ENCODE peak calls at places on chromosomes 11 and 22, in four cellular contexts. Y is fibroblast of lung, S is GM20000, U is kidney. Z is an unnamed sample.

GRCh38 chr11:68372625-68373024 is 60.2 kb downstream of the LRP5 start:
- DNase-seq in Y (no peak), S (no peak), U (no peak), Z (no peak)

GRCh38 chr11:14480716-14481115 is 18.9 kb downstream of the COPB1 start:
- DNase-seq in Y (peak), S (no peak), U (no peak), Z (no peak)

GRCh38 chr22:45552580-45553332 is 50.1 kb downstream of the FBLN1 start:
- DNase-seq in Y (peak), S (no peak), U (peak), Z (peak)

GRCh38 chr11:108654994-108655631 is 9.8 kb upstream of the DDX10 start:
- DNase-seq in Y (peak), S (peak), U (no peak), Z (no peak)

GRCh38 chr11:111421251-111421650 is 42.2 kb upstream of the POU2AF1 start:
- DNase-seq in Y (no peak), S (no peak), U (no peak), Z (no peak)

GRCh38 chr11:2399488-2400068 is 972 bp upstream of the TSSC4 start:
- DNase-seq in Y (peak), S (no peak), U (no peak), Z (no peak)

GRCh38 chr22:38792833-38793232 is 1.1 kb downstream of the DNAL4 start:
- DNase-seq in Y (peak), S (no peak), U (no peak), Z (no peak)

GRCh38 chr22:42662114-42663021 is 13.2 kb upstream of the CYB5R3 start:
- DNase-seq in Y (peak), S (peak), U (peak), Z (no peak)

GRCh38 chr11:77107950-77108349 is 5.3 kb downstream of the OMP start:
- DNase-seq in Y (peak), S (no peak), U (peak), Z (peak)

GRCh38 chr11:122812612-122813011 is 25.7 kb upstream of the CRTAM start:
- DNase-seq in Y (no peak), S (no peak), U (no peak), Z (no peak)

GRCh38 chr11:73191151-73191550 is 26.9 kb upstream of the P2RY2 start:
- DNase-seq in Y (no peak), S (no peak), U (peak), Z (no peak)

GRCh38 chr11:65781152-65781961 is 581 bp upstream of the AP5B1 start:
- DNase-seq in Y (no peak), S (no peak), U (peak), Z (no peak)
- TF ChIP-seq CTCF in Y (no peak), S (peak), U (peak), Z (no peak)

GRCh38 chr11:118294053-118294452 is 10.5 kb upstream of the CD3E start:
- DNase-seq in Y (no peak), S (no peak), U (no peak), Z (no peak)
- TF ChIP-seq CTCF in Y (no peak), S (no peak), U (no peak), Z (no peak)

GRCh38 chr11:16815047-16815767 is 76.8 kb downstream of the C11orf58 start:
- DNase-seq in Y (peak), S (no peak), U (no peak), Z (no peak)
- TF ChIP-seq CTCF in Y (no peak), S (no peak), U (no peak), Z (no peak)

DNA sequence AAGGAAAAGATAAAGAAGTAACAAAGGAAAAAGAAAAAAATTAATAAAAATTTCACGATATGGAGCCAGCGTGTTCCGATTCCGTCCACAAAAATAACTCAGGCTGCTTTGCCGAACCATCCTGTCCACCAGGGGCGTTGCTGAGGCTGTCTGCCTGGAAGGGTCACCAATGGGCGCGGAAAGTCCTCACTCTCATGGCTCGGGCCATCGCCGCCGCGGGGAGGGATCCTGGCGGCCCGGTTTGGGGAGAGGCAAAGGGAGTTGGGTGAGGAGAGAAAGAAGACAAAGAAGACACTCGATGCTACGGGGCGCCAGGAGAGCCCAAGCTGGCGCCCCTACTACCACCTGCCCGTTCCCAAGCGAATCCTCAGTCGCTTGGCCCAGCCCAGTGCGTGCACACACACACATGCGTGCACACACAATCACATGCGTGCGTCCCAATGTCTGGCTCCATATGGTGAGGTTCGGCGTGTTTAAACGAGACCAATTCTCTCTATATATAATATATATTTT is 5.6 kb upstream of the PYGM start:
- DNase-seq in Y (no peak), S (no peak), U (peak), Z (no peak)
- TF ChIP-seq CTCF in Y (no peak), S (no peak), U (no peak), Z (no peak)

Z was measured in AG09319.